ENCODE peak calls at places on chromosomes 5 and 9, in five cellular contexts. U is IMR-90, E is NCI-H1930, M is NCI-H2081, P is memory B cell. S is an unnamed sample.

GRCh38 chr9:134899168-134899567 is 18.5 kb downstream of the FCN1 start:
- DNase-seq in P (no peak), M (no peak), U (no peak), E (no peak), S (no peak)

GRCh38 chr9:37836386-37836785 is 35.8 kb downstream of the DCAF10 start:
- DNase-seq in E (no peak), P (no peak), M (no peak), U (no peak), S (no peak)

GRCh38 chr5:66406761-66407289 is 189.4 kb upstream of the MAST4 start:
- DNase-seq in U (no peak), E (no peak), M (peak), P (no peak), S (no peak)

GRCh38 chr9:99368341-99369326 is 146.6 kb downstream of the SEC61B start:
- DNase-seq in U (peak), E (no peak), P (no peak), M (no peak), S (no peak)

GRCh38 chr9:98926016-98926415 is 17.7 kb upstream of the COL15A1 start:
- DNase-seq in P (no peak), U (peak), E (no peak), M (no peak), S (no peak)

GRCh38 chr5:94562327-94562971 is 56.0 kb downstream of the KIAA0825 start:
- DNase-seq in P (no peak), U (no peak), M (no peak), E (peak), S (no peak)

GRCh38 chr5:175811594-175811993 is 59.8 kb upstream of the CPLX2 start:
- DNase-seq in P (no peak), U (no peak), M (no peak), E (no peak), S (no peak)

GRCh38 chr5:132501961-132502931 is 11.7 kb upstream of the IRF1 start:
- DNase-seq in M (no peak), E (no peak), U (peak), P (no peak), S (no peak)

GRCh38 chr5:176987583-176987982 is 19.0 kb downstream of the UIMC1 start:
- DNase-seq in P (no peak), M (no peak), U (no peak), E (no peak), S (no peak)

GRCh38 chr5:136042665-136043121 is 13.9 kb downstream of the TGFBI start:
- DNase-seq in M (no peak), E (no peak), U (no peak), P (no peak), S (no peak)

GRCh38 chr5:80255425-80255751 is 460 bp downstream of the SERINC5 start:
- DNase-seq in M (no peak), P (peak), U (peak), E (peak), S (peak)